ENCODE peak calls at places on chromosome X, in five cellular contexts. E, U, G, I and X are unnamed samples.

GRCh38 chrX:153342762-153343558 is 9.0 kb downstream of the ZNF275 start:
- DNase-seq in I (no peak), E (no peak), G (no peak), U (no peak), X (no peak)

GRCh38 chrX:39242187-39242586 is 440.9 kb downstream of the MID1IP1 start:
- DNase-seq in E (no peak), I (no peak), U (no peak), G (no peak), X (no peak)

GRCh38 chrX:140709421-140709846 is at the start of gene LINC00632:
- DNase-seq in U (no peak), G (no peak), I (no peak), E (no peak), X (no peak)

GRCh38 chrX:148593987-148594386 is 93.6 kb downstream of the AFF2 start:
- DNase-seq in I (no peak), G (no peak), E (no peak), U (no peak), X (no peak)

GRCh38 chrX:46279214-46279924 is 265.9 kb downstream of the ZNF674 start:
- DNase-seq in I (no peak), E (no peak), G (no peak), U (no peak), X (no peak)

GRCh38 chrX:30990361-30990760 is 81.5 kb downstream of the FTHL17 start:
- DNase-seq in I (no peak), U (no peak), G (no peak), E (no peak), X (no peak)

GRCh38 chrX:65587616-65588526 is 53.3 kb upstream of the LAS1L start:
- DNase-seq in E (peak; percentile 78), I (peak; percentile 83), G (peak; percentile 49), U (no peak), X (peak; percentile 90)

GRCh38 chrX:100368167-100368566 is 41.9 kb downstream of the PCDH19 start:
- DNase-seq in G (peak; percentile 0), E (no peak), I (no peak), U (no peak), X (no peak)

GRCh38 chrX:110847334-110847733 is 51.7 kb upstream of the CHRDL1 start:
- DNase-seq in E (no peak), U (no peak), G (peak; percentile 63), I (no peak), X (no peak)

GRCh38 chrX:34654939-34655338 is 2.1 kb downstream of the TMEM47 start:
- DNase-seq in I (no peak), G (no peak), E (no peak), U (no peak), X (no peak)

GRCh38 chrX:34653811-34654210 is 3.3 kb downstream of the TMEM47 start:
- DNase-seq in I (no peak), E (no peak), U (no peak), G (no peak), X (no peak)

GRCh38 chrX:34656842-34657780 is at the start of gene TMEM47:
- DNase-seq in E (peak; percentile 78), I (peak; percentile 83), U (no peak), G (peak; percentile 70), X (peak; percentile 90)

GRCh38 chrX:34656467-34656841 is 631 bp downstream of the TMEM47 start:
- DNase-seq in I (peak; percentile 58), G (no peak), E (peak; percentile 21), U (no peak), X (peak; percentile 75)

GRCh38 chrX:34655496-34656258 is 1.4 kb downstream of the TMEM47 start:
- DNase-seq in U (no peak), E (no peak), I (no peak), G (no peak), X (no peak)
- H3K4me3 ChIP-seq in U (peak overlapping the region; percentile 60), E (peak overlapping the region; percentile 58), I (peak overlapping the region; percentile 41), G (peak overlapping the region; percentile 99), X (peak overlapping the region; percentile 92)

GRCh38 chrX:47898024-47898423 is 61.3 kb downstream of the ZNF81 start:
- DNase-seq in U (no peak), E (no peak), I (no peak), G (no peak), X (no peak)
- H3K9me3 ChIP-seq in U (no peaks in the 10 kb centered on the region), E (no peaks in the 10 kb centered on the region), I (no peaks in the 10 kb centered on the region), G (no peaks in the 10 kb centered on the region), X (no peaks in the 10 kb centered on the region)

GRCh38 chrX:68832101-68832416 is 3.2 kb downstream of the EFNB1 start:
- DNase-seq in G (peak; percentile 83), E (peak; percentile 37), I (no peak), U (peak; percentile 19), X (peak; percentile 79)

GRCh38 chrX:68832516-68833447 is 4.0 kb downstream of the EFNB1 start:
- DNase-seq in E (no peak), U (peak; percentile 8), G (no peak), I (no peak), X (no peak)

GRCh38 chrX:68830486-68831404 is 1.9 kb downstream of the EFNB1 start:
- DNase-seq in U (peak; percentile 14), G (no peak), E (no peak), I (no peak), X (no peak)

GRCh38 chrX:68829594-68830485 is 1.0 kb downstream of the EFNB1 start:
- DNase-seq in I (no peak), E (peak; percentile 29), U (peak; percentile 14), G (peak; percentile 19), X (no peak)

DNA sequence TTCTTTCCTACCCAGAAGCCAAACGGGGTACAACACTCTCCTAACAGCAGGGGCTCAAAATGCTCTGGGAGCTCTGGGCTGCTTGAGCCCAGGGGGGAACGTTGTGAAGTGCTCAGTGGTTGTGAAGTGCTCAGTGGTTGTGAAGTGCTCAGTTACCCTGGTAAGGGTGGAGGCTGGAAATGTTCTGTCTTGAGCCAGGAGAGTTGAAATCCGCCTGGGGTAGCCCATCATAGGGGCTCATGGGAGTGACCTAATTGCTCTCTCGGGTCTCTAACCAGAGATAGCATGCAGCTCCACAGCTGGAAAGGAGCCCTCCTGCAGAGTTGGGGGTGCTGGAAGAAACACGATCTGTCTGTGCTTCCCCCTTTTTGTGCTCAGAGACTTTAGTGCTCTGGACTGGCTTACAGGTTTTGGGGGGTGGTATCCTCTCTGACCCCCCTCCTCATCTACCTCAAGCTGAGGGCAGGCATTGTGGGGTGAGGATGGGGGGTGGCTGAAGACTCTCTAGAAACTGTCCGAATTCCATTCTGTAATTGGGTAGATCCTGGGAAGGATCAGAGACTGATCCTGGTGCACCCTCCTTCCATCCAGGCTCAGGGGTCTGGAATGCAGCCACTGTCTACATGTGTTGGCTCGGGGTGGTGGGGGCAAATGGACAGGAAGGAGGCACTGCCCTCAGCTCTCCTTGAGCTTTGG is 2.7 kb downstream of the EFNB1 start:
- DNase-seq in G (peak; percentile 13), I (no peak), E (no peak), U (peak; percentile 2), X (no peak)
- H3K4me3 ChIP-seq in G (peak overlapping the region; percentile 86), I (peak overlapping the region; percentile 54), E (peak overlapping the region; percentile 78), U (peak overlapping the region; percentile 89), X (no peak overlapping the region)

DNA sequence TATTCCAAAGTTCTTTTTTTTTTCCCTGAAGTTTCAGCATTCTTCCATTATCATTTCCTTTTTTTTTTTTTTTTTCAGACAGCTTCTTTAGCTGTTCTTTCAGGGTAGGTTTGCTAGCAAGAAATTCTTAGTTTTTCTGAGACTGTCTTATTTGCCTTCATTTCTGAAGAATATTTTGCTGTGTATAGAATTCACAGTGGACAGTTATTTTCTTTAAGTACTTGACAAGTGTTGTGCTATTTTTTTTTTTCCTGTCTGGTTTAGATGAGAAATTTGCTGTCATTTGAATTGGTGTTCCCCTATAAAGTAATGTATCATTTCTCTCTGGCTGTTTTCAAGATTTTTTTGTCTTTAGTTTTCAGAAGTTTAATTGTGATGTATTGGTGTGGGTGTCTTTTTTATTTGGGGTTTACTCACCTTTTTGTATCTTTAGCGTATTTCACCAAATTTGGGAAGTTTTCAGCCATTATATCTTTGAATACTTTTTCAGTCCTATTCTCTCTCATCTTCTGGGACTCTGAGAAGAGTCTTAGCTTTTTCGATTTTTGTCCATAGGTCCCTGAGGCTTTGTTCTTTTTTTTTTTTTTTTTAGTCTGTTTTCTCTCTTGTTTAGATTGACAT is 23.7 kb downstream of the KDM6A start:
- DNase-seq in I (no peak), U (no peak), G (no peak), E (no peak), X (no peak)
- H3K9me3 ChIP-seq in I (peaks cover 3% of the 10 kb centered on the region), U (no peaks in the 10 kb centered on the region), G (no peaks in the 10 kb centered on the region), E (peaks cover 16% of the 10 kb centered on the region), X (no peaks in the 10 kb centered on the region)

GRCh38 chrX:70168238-70169188 is 8.8 kb upstream of the DGAT2L6 start:
- DNase-seq in U (no peak), I (no peak), G (peak; percentile 77), E (no peak), X (no peak)
- H3K4me3 ChIP-seq in U (no peak overlapping the region), I (no peak overlapping the region), G (no peak overlapping the region), E (peak overlapping the region; percentile 14), X (no peak overlapping the region)

DNA sequence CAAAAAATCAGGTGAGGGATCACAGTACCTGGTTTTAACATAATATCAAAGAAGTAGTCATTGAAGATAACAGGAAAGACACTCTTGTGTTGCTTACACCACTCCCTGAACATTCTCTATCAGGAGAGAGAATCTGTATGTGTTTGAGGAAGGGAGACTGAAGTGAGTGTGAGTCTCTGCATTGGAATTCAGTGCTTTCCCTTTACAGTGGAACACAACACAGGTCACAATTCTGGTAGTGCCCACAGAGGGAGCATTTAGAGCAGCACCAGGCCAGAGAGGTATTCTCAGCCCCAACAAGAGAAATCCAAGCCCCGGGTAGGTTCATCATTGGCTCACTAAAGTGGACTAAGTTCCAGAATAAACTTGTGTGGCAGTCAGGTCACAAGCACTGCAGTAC is 64.7 kb upstream of the UBQLN2 start:
- DNase-seq in U (no peak), E (no peak), G (no peak), I (no peak), X (no peak)
- H3K9me3 ChIP-seq in U (no peaks in the 10 kb centered on the region), E (peaks cover 6% of the 10 kb centered on the region), G (no peaks in the 10 kb centered on the region), I (no peaks in the 10 kb centered on the region), X (no peaks in the 10 kb centered on the region)

GRCh38 chrX:136630881-136631280 is 17.1 kb upstream of the CD40LG start:
- DNase-seq in I (no peak), G (no peak), U (no peak), E (no peak), X (no peak)

GRCh38 chrX:136639506-136640176 is 8.3 kb upstream of the CD40LG start:
- DNase-seq in E (no peak), U (no peak), I (no peak), G (no peak), X (no peak)

GRCh38 chrX:136636121-136636520 is 11.8 kb upstream of the CD40LG start:
- DNase-seq in U (no peak), I (no peak), G (no peak), E (no peak), X (no peak)

GRCh38 chrX:136635235-136635634 is 12.7 kb upstream of the CD40LG start:
- DNase-seq in G (no peak), I (no peak), U (no peak), E (no peak), X (no peak)
- H3K4me3 ChIP-seq in G (no peak overlapping the region), I (no peak overlapping the region), U (no peak overlapping the region), E (no peak overlapping the region), X (no peak overlapping the region)

GRCh38 chrX:20091499-20091898 is 25.2 kb downstream of the MAP7D2 start:
- DNase-seq in G (no peak), E (no peak), U (no peak), I (no peak), X (no peak)
- H3K9me3 ChIP-seq in G (no peaks in the 10 kb centered on the region), E (no peaks in the 10 kb centered on the region), U (no peaks in the 10 kb centered on the region), I (no peaks in the 10 kb centered on the region), X (no peaks in the 10 kb centered on the region)

GRCh38 chrX:83508006-83508405 is at the start of gene POU3F4:
- DNase-seq in I (no peak), U (no peak), E (no peak), G (no peak), X (no peak)
- H3K4me3 ChIP-seq in I (no peak within 1 kb of the TSS), U (no peak within 1 kb of the TSS), E (no peak within 1 kb of the TSS), G (no peak within 1 kb of the TSS), X (no peak within 1 kb of the TSS)